ENCODE peak calls at places on chromosomes 13 and 19, in four cellular contexts. V is left lung, K is ascending aorta, Y is mammary epithelial cell. B is an unnamed sample.

GRCh38 chr13:50526771-50527567 is 316.5 kb downstream of the DLEU7 start:
- DNase-seq in K (no peak), Y (no peak), V (no peak), B (no peak)

GRCh38 chr13:110782185-110782584 is 68.7 kb downstream of the ING1 start:
- DNase-seq in K (no peak), V (no peak), Y (no peak), B (no peak)

GRCh38 chr19:46599716-46600392 is 1.3 kb upstream of the CALM3 start:
- DNase-seq in V (no peak), Y (no peak), K (no peak), B (no peak)

GRCh38 chr13:89401209-89401810 is 1730.1 kb downstream of the SLITRK5 start:
- DNase-seq in K (no peak), V (no peak), Y (peak; percentile 91), B (no peak)

GRCh38 chr13:106010836-106011235 is 524.6 kb downstream of the EFNB2 start:
- DNase-seq in K (no peak), Y (no peak), V (no peak), B (no peak)

GRCh38 chr13:98112456-98112855 is 30.4 kb upstream of the FARP1 start:
- DNase-seq in K (no peak), Y (no peak), V (no peak), B (no peak)

GRCh38 chr13:113582841-113583631 is 1.5 kb upstream of the TFDP1 start:
- DNase-seq in V (no peak), K (peak; percentile 47), Y (no peak), B (no peak)

GRCh38 chr13:51066091-51066831 is 44.8 kb downstream of the C13orf42 start:
- DNase-seq in V (no peak), K (no peak), Y (peak; percentile 71), B (no peak)

GRCh38 chr13:44989941-44990340 is 603 bp downstream of the GPALPP1 start:
- DNase-seq in K (no peak), Y (peak; percentile 6), V (no peak), B (no peak)

GRCh38 chr19:5628470-5628869 is 5.6 kb downstream of the SAFB start:
- DNase-seq in Y (no peak), K (no peak), V (no peak), B (no peak)

GRCh38 chr19:47371269-47371668 is 22.2 kb downstream of the DHX34 start:
- DNase-seq in K (no peak), V (no peak), Y (no peak), B (no peak)

GRCh38 chr13:108437496-108437895 is 168.0 kb downstream of the TNFSF13B start:
- DNase-seq in V (no peak), Y (peak; percentile 14), K (no peak), B (no peak)

GRCh38 chr19:14611051-14611450 is 28.2 kb downstream of the CLEC17A start:
- DNase-seq in Y (no peak), K (no peak), V (no peak), B (no peak)

GRCh38 chr13:78137404-78138142 is 218.9 kb upstream of the EDNRB start:
- DNase-seq in K (no peak), V (no peak), Y (peak; percentile 48), B (peak; percentile 53)

GRCh38 chr19:9782282-9782681 is 13.7 kb upstream of the ZNF846 start:
- DNase-seq in K (no peak), Y (no peak), V (no peak), B (no peak)

GRCh38 chr19:4547303-4548237 is 7.7 kb upstream of the LRG1 start:
- DNase-seq in K (no peak), V (peak; percentile 68), Y (no peak), B (peak; percentile 72)

DNA sequence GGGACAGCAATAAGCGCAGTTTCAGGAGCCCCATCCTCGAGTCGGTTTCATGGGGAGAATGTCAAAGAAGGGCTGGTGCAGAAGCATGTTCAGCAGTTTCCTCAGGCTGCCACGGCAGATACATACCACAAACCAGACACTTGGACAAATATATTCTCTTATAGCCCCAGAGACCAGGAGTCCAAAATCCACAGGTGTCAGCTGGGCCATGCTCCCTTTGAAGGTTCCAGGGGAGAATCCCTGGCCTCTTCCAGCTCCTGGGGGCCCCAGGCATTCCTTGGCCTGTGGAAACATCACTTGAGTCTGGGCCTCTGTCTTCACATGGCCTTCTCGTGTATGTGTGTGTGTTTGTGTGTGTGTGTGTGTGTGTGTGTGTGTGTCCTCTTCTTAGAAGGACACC is 164.1 kb downstream of the UQCRFS1 start:
- DNase-seq in Y (no peak), V (no peak), K (no peak), B (no peak)
- H3K4me3 ChIP-seq in Y (no peak overlapping the region), V (no peak overlapping the region), K (no peak overlapping the region), B (no peak overlapping the region)

GRCh38 chr19:39413903-39414608 is 1.6 kb downstream of the PLEKHG2 start:
- DNase-seq in Y (no peak), K (peak; percentile 84), V (no peak), B (no peak)
- TF ChIP-seq CTCF in Y (no peak), K (no peak), V (no peak), B (no peak)

DNA sequence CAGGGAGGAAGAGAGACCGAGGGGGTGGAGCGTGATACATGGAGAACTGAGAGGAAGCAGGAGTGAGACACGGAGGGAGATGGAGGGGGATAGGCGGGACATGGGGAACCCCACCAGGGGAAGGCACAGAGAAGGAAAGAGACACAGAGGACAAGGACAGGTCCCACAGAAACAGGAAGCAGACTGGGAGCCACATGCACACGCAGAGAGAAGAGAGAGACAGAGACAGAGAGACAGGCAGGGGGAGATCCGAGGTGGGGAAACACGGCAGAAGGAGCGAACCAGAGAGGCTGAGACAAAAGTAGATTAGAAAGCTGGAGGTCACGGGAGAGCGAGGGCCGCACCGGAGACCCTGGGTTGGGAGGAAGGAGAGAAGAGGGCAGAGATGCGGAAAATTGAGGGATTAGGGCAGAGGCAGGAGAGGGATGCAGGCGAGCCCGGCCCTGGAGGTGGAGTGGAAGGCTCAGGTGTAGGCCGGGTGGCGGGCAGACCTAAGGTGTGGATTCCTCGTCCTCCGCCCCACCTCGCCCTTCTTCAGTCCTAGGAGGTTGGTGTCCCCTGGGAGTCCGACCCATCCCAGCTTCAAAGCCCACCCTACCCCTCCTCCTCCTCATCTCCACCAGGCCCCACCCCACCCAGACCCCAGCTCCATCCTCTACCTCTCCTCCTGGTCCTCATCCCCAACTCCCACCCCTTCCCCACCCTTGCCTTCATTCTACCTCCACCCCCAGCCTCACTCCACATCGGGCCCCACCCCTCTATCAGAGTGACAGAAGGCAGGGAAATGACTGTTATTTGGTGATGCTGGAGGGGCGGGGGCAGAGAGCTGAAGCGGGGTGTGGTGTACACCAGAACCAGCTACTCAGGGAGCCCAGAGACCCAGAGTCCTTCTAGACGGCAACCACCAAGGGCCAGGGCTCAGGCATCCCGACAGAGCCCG is 6.7 kb downstream of the ERFL start:
- DNase-seq in V (no peak), Y (no peak), K (no peak), B (no peak)
- H3K27me3 ChIP-seq in V (peaks cover 98% of the 10 kb centered on the region), Y (peaks cover 11% of the 10 kb centered on the region), K (peaks cover 26% of the 10 kb centered on the region), B (peaks cover 36% of the 10 kb centered on the region)

GRCh38 chr19:55278391-55279135 is 1.3 kb downstream of the HSPBP1 start:
- DNase-seq in Y (no peak), V (no peak), K (no peak), B (no peak)
- H3K4me3 ChIP-seq in Y (peak overlapping the region; percentile 62), V (peak overlapping the region; percentile 75), K (no peak overlapping the region), B (no peak overlapping the region)

DNA sequence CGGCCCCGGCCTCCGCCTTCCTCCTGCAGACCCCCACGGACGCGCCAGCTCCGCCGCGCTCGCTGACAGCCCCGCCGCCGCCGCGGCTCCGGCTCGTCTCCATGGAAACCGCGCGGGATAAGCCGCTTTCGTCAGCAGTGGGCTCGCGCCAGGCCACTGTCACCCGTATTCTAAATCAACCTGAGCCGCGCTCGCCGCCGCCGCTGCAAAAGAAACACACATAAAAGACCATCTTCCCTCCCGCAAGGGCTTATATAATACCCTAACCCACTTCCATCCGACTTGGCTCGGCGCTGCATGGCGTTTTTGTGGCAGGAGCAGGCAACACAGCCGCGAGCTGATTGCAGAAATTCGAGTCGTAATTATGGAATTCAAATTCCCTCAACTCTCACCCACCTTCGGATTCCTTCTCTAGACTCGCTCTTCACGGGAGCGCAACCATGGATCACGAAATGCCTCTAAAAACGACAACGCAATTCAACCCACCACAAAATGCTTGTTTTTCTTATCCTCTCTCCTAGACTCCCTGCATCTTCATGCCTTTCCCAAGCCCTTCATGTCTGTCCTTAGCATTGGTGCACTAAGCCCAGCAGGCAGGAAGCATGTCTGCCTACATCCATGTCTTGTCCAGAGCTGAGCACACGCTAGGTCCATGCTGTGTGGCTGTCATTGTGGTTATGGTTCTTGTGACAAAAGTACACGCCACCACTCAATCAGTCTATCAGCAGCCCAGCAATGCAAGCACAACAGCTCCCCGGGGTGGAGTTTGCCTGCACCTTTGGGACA is at the start of gene AMER2:
- DNase-seq in Y (no peak), K (no peak), V (no peak), B (no peak)
- TF ChIP-seq CTCF in Y (no peak), K (no peak), V (no peak), B (no peak)

DNA sequence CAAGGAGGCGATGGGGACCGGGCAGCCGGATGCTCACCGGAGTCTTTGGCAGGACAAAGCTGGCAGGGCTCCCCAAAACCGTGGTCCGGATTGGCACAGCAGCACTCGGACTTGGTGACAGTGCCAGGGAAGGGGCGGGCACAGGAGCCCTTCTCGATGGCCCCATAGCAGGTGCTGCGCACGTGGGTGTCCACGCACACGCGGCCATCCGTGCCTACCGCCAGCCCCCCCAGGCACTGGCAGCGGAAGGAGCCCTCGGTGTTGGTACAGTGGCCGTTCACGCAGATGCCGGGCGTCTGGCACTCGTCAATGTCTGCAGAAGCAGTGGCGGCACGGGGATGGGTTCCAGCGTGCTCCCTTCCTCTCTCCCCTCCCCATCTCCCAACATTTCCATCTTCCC is 17.9 kb downstream of the FBN3 start:
- DNase-seq in V (no peak), K (no peak), Y (no peak), B (no peak)
- H3K27me3 ChIP-seq in V (no peaks in the 10 kb centered on the region), K (no peaks in the 10 kb centered on the region), Y (peaks cover 7% of the 10 kb centered on the region), B (peaks cover 5% of the 10 kb centered on the region)

DNA sequence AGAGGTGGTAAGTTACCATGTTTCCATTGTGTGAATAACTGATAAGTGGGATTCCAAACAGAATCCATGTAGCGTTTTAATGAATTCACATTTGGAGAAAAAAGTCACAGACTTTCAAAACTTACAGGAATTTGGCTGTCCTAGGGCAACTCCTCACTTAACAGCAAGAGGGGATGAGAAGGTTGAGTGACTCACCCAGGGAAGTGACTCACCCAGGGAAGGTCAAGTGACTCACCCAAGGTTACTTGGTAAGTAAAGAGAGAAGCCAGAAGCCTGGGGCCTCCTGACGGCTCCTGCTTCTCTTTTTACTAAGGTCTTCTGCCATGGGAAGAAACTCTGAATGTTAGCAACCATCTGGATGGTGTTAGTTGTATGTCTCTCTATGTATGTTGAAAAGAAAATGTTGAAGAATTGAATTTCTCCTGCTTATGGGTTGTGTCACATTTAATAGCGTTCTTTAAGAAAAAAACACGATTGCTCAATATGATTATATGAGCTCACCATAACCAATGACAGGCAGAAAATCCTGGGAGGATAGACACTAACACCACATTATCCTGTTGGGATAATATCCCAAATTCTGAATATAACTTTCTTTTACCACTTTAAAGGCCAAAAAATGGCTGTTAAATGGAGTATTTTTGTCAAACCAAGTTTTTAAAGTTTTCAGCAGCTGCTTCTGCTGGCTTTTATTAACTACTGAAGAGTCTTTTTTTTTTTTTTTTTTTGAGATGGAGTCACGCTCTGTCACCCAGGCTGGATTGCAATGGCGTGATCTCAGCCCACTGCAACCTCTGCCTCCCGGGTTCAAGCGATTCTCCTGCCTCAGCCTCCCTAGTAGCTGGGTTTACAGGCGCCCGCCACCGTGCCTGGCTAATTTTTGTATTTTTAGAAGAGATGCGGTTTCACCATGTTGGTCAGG is 195.6 kb downstream of the GGACT start:
- DNase-seq in V (peak; percentile 87), Y (peak; percentile 94), K (peak; percentile 93), B (peak; percentile 84)
- H3K4me3 ChIP-seq in V (no peak overlapping the region), Y (no peak overlapping the region), K (no peak overlapping the region), B (no peak overlapping the region)

DNA sequence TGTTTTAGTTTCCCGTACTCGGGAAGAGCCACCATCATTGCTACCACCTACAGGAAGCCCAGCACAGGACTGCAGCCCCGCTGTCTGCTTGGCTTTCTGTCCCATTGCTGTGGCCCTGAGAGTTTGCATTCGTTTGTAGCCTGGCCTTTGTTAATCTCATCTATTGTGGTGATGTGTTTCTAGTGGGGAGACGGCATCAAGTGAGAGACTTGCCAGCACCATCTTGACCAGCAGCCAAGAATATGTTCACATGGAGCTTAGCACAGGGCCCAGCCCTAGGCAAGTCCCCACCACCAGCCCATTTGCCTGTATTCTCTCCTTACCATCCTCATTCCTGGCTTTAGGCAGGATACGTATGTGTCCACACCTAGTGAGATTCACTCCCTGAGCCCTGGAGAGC is 17.3 kb upstream of the OVOL3 start:
- DNase-seq in K (no peak), V (no peak), Y (no peak), B (no peak)
- TF ChIP-seq CTCF in K (no peak), V (no peak), Y (no peak), B (no peak)

B was measured in HL-60.